ENCODE peak calls at places on chromosomes 5 and 9, in nine cellular contexts. L, Y, D, P, R, G, J, M and C are unnamed samples. For H3K4me1, the result is how much of the 10 kb centered on the place peaks cover.

GRCh38 chr5:138824924-138825863 is 49.9 kb downstream of the LRRTM2 start:
- DNase-seq in Y (no peak), G (no peak), R (peak), P (no peak), D (no peak), M (no peak), J (no peak), L (no peak), C (no peak)

GRCh38 chr5:132751971-132752580 is 4.8 kb downstream of the CCNI2 start:
- DNase-seq in L (no peak), P (no peak), Y (no peak), M (no peak), J (no peak), D (no peak), R (no peak), G (no peak), C (no peak)

GRCh38 chr9:123399803-123400378 is 43.9 kb downstream of the CRB2 start:
- DNase-seq in R (no peak), P (no peak), G (no peak), L (peak), M (no peak), J (no peak), D (no peak), Y (no peak), C (no peak)

GRCh38 chr5:14977058-14977640 is 105.6 kb upstream of the ANKH start:
- DNase-seq in R (peak), Y (no peak), L (no peak), M (no peak), D (no peak), J (no peak), P (no peak), G (peak), C (no peak)

GRCh38 chr5:141681695-141682641 is at the start of gene ARAP3:
- DNase-seq in D (peak), R (peak), L (peak), M (peak), J (peak), P (peak), G (peak), Y (peak), C (peak)

GRCh38 chr5:116423091-116423490 is 151.5 kb downstream of the SEMA6A start:
- DNase-seq in M (no peak), Y (no peak), L (no peak), D (no peak), G (no peak), P (no peak), R (no peak), J (no peak), C (no peak)

GRCh38 chr9:27683181-27683580 is 109.9 kb upstream of the C9orf72 start:
- DNase-seq in L (no peak), J (no peak), P (no peak), Y (no peak), M (no peak), D (no peak), G (no peak), R (no peak), C (no peak)

GRCh38 chr9:108297025-108297424 is 558.8 kb downstream of the ACTL7B start:
- DNase-seq in Y (peak), L (no peak), J (no peak), M (no peak), D (no peak), R (no peak), P (no peak), G (no peak), C (peak)

GRCh38 chr9:129398101-129398795 is 220.2 kb upstream of the IER5L start:
- DNase-seq in L (no peak), Y (no peak), M (no peak), R (no peak), G (no peak), P (peak), D (no peak), J (no peak), C (no peak)

GRCh38 chr5:19886123-19886921 is 101.7 kb downstream of the CDH18 start:
- DNase-seq in P (no peak), G (no peak), M (no peak), D (no peak), J (no peak), R (no peak), L (no peak), Y (no peak), C (no peak)

GRCh38 chr9:71663216-71663615 is 105.1 kb downstream of the CEMIP2 start:
- DNase-seq in J (no peak), R (no peak), Y (no peak), G (no peak), M (no peak), P (no peak), D (no peak), L (no peak), C (no peak)

GRCh38 chr5:102211165-102211564 is 84.9 kb downstream of the SLCO4C1 start:
- DNase-seq in Y (no peak), L (no peak), D (no peak), R (peak), G (no peak), J (no peak), M (no peak), P (no peak), C (no peak)

GRCh38 chr9:129617167-129617566 is 3.7 kb downstream of the C9orf50 start:
- DNase-seq in P (no peak), L (no peak), R (no peak), D (no peak), J (no peak), G (no peak), Y (no peak), M (no peak), C (no peak)

GRCh38 chr5:126484248-126484647 is 61.0 kb downstream of the GRAMD2B start:
- DNase-seq in G (no peak), J (no peak), R (no peak), Y (no peak), P (no peak), L (no peak), D (no peak), M (no peak), C (no peak)

GRCh38 chr9:71725590-71726338 is 42.5 kb downstream of the CEMIP2 start:
- DNase-seq in R (peak), Y (no peak), D (peak), G (peak), M (no peak), J (no peak), L (no peak), P (no peak), C (no peak)

GRCh38 chr5:1542011-1542410 is 18.3 kb upstream of the LPCAT1 start:
- DNase-seq in G (no peak), D (no peak), Y (no peak), R (no peak), M (no peak), L (no peak), J (no peak), P (peak), C (no peak)

GRCh38 chr5:41790038-41790776 is 80.0 kb downstream of the OXCT1 start:
- DNase-seq in L (no peak), R (no peak), P (no peak), D (no peak), G (no peak), Y (no peak), J (no peak), M (no peak), C (no peak)

GRCh38 chr5:174624754-174625506 is 99.5 kb upstream of the MSX2 start:
- DNase-seq in D (no peak), G (no peak), Y (no peak), L (no peak), P (no peak), R (no peak), M (no peak), J (no peak), C (no peak)

GRCh38 chr9:18255158-18255629 is 218.8 kb upstream of the ADAMTSL1 start:
- DNase-seq in M (peak), D (peak), Y (peak), J (peak), P (peak), G (peak), R (peak), L (peak), C (peak)

GRCh38 chr5:989961-990530 is 18.6 kb upstream of the NKD2 start:
- DNase-seq in Y (no peak), M (peak), L (peak), D (no peak), R (no peak), J (peak), G (no peak), P (no peak), C (peak)

GRCh38 chr9:92141144-92142129 is 26.2 kb upstream of the SPTLC1 start:
- DNase-seq in J (peak), M (peak), L (peak), R (no peak), G (no peak), Y (no peak), P (peak), D (no peak), C (no peak)

GRCh38 chr5:5542654-5543053 is 120.2 kb downstream of the ICE1 start:
- DNase-seq in Y (no peak), R (no peak), L (no peak), J (no peak), G (no peak), D (no peak), M (no peak), P (no peak), C (no peak)

GRCh38 chr5:33371660-33372059 is 69.1 kb upstream of the TARS1 start:
- DNase-seq in L (no peak), M (no peak), R (no peak), J (no peak), P (no peak), Y (no peak), G (no peak), D (no peak), C (no peak)

GRCh38 chr9:18692240-18692639 is 218.3 kb downstream of the ADAMTSL1 start:
- DNase-seq in D (no peak), G (no peak), P (no peak), J (no peak), R (no peak), L (no peak), M (no peak), Y (no peak), C (no peak)

DNA sequence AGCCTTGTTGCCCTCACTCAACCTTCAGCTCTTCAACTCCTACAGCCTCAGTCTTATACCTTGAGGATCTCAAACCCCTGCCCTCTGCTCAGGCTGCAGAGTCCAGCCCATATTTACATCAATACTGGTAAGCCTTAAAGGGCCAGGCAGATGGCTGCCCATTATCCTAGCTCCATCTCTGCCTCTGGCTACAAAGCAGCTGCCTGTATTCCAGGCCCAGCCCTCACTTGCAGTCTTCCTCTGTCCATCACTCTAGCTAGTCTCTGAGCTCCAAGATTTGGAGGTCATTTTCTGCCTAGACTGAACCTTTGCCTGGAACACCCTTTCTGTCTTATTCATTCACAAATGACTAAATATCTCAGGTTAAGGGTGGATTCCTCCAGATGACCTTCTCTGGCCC is 50.2 kb upstream of the GALNT10 start:
- DNase-seq in D (no peak), Y (no peak), J (no peak), M (no peak), G (no peak), P (no peak), R (no peak), L (no peak), C (no peak)
- H3K27ac ChIP-seq in D (no peak), Y (no peak), J (peak), M (no peak), G (no peak), P (no peak), R (no peak), L (no peak), C (no peak)

DNA sequence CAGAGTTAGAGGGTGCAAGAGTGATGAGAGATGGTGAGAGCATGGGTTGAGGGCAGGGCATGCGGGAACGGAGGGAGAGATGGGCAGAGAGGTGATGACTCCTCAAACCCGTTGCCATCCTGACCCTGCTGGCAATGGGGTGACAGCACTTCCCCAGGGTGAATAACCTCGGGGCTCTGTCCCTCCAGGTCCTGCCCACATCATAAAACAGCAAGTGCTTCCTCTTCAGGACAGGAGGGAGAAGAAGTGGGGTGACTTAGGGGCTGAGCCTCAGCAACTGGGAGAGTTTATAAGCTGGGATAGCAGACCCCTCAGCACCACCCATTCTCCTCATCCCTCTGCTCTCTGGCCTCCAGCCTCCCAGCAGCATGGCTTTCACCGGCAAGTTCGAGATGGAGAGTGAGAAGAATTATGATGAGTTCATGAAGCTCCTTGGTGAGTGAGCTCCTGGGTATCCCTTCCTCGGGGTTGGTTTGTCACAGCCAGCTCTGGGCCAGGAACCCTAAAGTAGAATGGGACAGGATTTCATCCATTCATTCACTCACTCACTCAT is at the start of gene FABP6:
- DNase-seq in Y (no peak), R (no peak), L (no peak), G (no peak), M (no peak), J (no peak), P (no peak), D (no peak), C (no peak)
- TF ChIP-seq POLR2A in Y (no peak), R (no peak), L (no peak), G (no peak), M (no peak), J (no peak), P (no peak), D (no peak), C (no peak)

GRCh38 chr9:131736440-131736839 is 3.4 kb downstream of the RAPGEF1 start:
- DNase-seq in J (no peak), M (no peak), R (no peak), L (no peak), P (no peak), G (no peak), D (no peak), Y (no peak), C (no peak)

GRCh38 chr9:131733601-131734061 is 6.2 kb downstream of the RAPGEF1 start:
- DNase-seq in J (peak), M (peak), R (no peak), Y (no peak), D (no peak), G (no peak), P (no peak), L (peak), C (peak)

GRCh38 chr9:131734165-131734610 is 5.7 kb downstream of the RAPGEF1 start:
- DNase-seq in J (peak), P (no peak), Y (no peak), M (peak), R (no peak), G (no peak), D (no peak), L (peak), C (peak)

GRCh38 chr9:131734781-131735180 is 5.1 kb downstream of the RAPGEF1 start:
- DNase-seq in P (no peak), Y (no peak), M (no peak), G (no peak), L (no peak), R (no peak), J (no peak), D (no peak), C (no peak)

DNA sequence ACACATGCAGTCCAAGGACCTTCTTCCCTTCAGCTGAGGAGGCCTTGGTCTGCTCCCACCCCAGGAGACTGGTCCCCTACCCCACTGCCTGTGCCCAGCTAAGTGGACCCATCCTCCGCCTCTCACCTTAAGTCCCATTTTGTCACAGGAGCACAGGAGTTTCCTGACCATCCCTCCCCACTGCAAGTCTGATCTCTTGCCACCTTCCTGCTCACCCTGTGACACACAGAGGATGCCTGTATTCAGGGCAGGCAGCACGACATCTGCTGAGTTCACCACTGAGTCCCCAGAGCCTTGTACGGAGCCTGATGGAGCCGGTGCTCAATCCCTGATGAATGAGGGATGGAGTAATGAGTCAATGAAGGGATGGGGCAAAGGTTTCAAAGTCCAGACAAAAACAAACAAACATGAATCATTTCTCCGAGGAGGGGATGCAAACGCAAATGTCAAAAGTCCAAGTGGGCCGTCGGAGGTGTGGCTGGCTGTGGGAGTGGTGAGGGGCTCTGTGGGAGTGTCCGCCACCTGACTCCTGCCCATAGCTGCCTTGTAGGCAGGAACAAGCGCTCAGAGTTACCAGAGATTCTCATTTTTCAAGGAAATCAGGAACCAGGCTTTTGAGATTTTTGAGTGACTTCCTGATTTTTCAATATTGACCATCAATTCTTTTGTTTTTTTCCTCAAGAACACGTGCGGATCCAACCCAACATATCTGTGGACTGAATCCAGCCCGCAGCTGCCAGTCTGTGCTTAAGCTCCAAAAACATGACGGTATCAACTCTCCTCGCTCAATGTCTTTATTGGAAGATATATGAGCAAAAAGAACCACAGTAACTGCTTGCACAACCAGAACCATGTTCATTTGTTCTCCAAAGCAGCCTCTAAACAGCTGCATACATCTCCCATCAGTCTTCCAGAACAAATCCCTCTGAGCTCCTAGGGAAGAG is 4.4 kb downstream of the RAPGEF1 start:
- DNase-seq in J (no peak), M (peak), L (no peak), D (no peak), R (peak), P (no peak), Y (no peak), G (no peak), C (no peak)
- H3K4me1 ChIP-seq in J (half or more), M (half or more), L (under half), D (under half), R (half or more), P (under half), Y (under half), G (under half), C (half or more)

DNA sequence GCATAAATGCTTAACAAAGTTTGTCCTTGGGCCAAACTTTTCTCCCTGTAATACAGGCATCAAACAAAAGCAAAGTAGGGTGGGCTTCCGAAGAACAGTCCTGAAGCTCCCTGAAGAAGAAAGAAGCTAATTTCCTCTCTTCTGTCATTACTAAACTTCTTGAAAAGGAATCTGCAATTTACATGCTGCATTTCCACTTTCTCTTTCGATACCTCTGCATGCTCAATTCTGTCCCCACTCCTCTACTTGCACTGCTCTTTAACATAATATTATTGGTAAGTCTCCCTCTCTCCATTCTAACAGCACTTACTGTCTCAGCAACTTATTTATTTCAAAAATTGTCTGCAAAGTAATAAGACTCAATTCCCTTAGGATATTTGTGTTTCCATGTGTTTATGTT is 3.9 kb upstream of the PLPP1 start:
- DNase-seq in L (no peak), M (no peak), J (no peak), D (no peak), R (no peak), Y (no peak), P (no peak), G (no peak), C (no peak)
- H3K27ac ChIP-seq in L (no peak), M (peak), J (no peak), D (no peak), R (no peak), Y (peak), P (no peak), G (peak), C (peak)

GRCh38 chr5:180628827-180629702 is 20.3 kb downstream of the FLT4 start:
- DNase-seq in J (no peak), P (no peak), M (no peak), L (no peak), G (no peak), D (no peak), R (no peak), Y (no peak), C (no peak)

GRCh38 chr5:180628211-180628610 is 21.2 kb downstream of the FLT4 start:
- DNase-seq in P (no peak), D (no peak), G (no peak), M (no peak), J (no peak), Y (no peak), L (no peak), R (no peak), C (no peak)

GRCh38 chr5:180630426-180630825 is 19.0 kb downstream of the FLT4 start:
- DNase-seq in G (no peak), D (no peak), P (no peak), J (no peak), R (no peak), Y (no peak), L (no peak), M (no peak), C (no peak)

GRCh38 chr5:180631549-180632392 is 17.6 kb downstream of the FLT4 start:
- DNase-seq in D (no peak), G (no peak), L (no peak), P (no peak), Y (no peak), M (no peak), R (no peak), J (no peak), C (no peak)

GRCh38 chr5:180629703-180630382 is 19.6 kb downstream of the FLT4 start:
- DNase-seq in D (no peak), P (no peak), L (no peak), Y (no peak), M (no peak), J (no peak), R (no peak), G (no peak), C (no peak)
- TF ChIP-seq POLR2A in D (no peak), P (no peak), L (no peak), Y (no peak), M (no peak), J (no peak), R (no peak), G (no peak), C (no peak)